ENCODE peak calls at places on chromosomes 6 and 20, in four cellular contexts. C is GM12892; W is stimulated activated CD8-positive, alpha-beta memory T cell treated with anti-CD3 and anti-CD28 coated beads, Interleukin-12 subunit alpha, Interleukin-12 subunit beta, amount 100 ng/mL, for 4 hours; N is AG08395. X is an unnamed sample.

GRCh38 chr20:57498425-57499400 is 26.2 kb downstream of the CTCFL start:
- DNase-seq in W (no peak), C (no peak), N (peak), X (peak)

GRCh38 chr20:62627901-62628612 is 14.2 kb upstream of the SLCO4A1 start:
- DNase-seq in C (peak), W (no peak), N (peak), X (peak)

GRCh38 chr20:34099675-34100074 is 12.4 kb downstream of the EIF2S2 start:
- DNase-seq in W (no peak), N (no peak), C (no peak), X (no peak)

GRCh38 chr20:6780414-6780813 is 12.9 kb downstream of the BMP2 start:
- DNase-seq in W (no peak), N (no peak), C (no peak), X (no peak)

GRCh38 chr6:139161169-139161568 is 26.3 kb downstream of the HECA start:
- DNase-seq in N (peak), C (no peak), W (peak), X (peak)

GRCh38 chr6:35808688-35809087 is 3.5 kb downstream of the LHFPL5 start:
- DNase-seq in W (no peak), C (no peak), N (no peak), X (no peak)

GRCh38 chr6:118876814-118877213 is 17.1 kb upstream of the ASF1A start:
- DNase-seq in C (no peak), W (no peak), N (peak), X (peak)

GRCh38 chr20:19909696-19910095 is 107.5 kb upstream of the NAA20 start:
- DNase-seq in N (peak), C (no peak), W (no peak), X (no peak)

GRCh38 chr6:7933794-7934193 is 23.2 kb upstream of the TXNDC5 start:
- DNase-seq in W (no peak), C (no peak), N (no peak), X (no peak)

GRCh38 chr20:53574819-53575218 is 18.8 kb downstream of the ZNF217 start:
- DNase-seq in C (no peak), N (no peak), W (no peak), X (no peak)

GRCh38 chr6:29251741-29252140 is 49.8 kb upstream of the OR14J1 start:
- DNase-seq in N (no peak), W (no peak), C (no peak), X (no peak)

GRCh38 chr6:148925701-148926100 is 178.9 kb downstream of the UST start:
- DNase-seq in N (no peak), W (no peak), C (no peak), X (no peak)

GRCh38 chr6:154447929-154448328 is 62.6 kb downstream of the CNKSR3 start:
- DNase-seq in W (no peak), C (no peak), N (no peak), X (no peak)

GRCh38 chr6:1774541-1774940 is 164.8 kb downstream of the FOXC1 start:
- DNase-seq in C (no peak), N (no peak), W (no peak), X (peak)

GRCh38 chr20:32484221-32485125 is 100.7 kb downstream of the NOL4L start:
- DNase-seq in C (peak), N (peak), W (no peak), X (peak)

GRCh38 chr20:46132705-46133120 is 14.6 kb downstream of the CD40 start:
- DNase-seq in C (peak), W (peak), N (peak), X (peak)

GRCh38 chr6:11111769-11112437 is 378 bp upstream of the ERVFRD-1 start:
- DNase-seq in N (no peak), C (no peak), W (no peak), X (no peak)

GRCh38 chr6:85449388-85449817 is 480 bp upstream of the NT5E start:
- DNase-seq in C (peak), W (peak), N (peak), X (peak)

GRCh38 chr6:128208851-128209580 is 308.2 kb upstream of the THEMIS start:
- DNase-seq in W (no peak), C (no peak), N (peak), X (peak)

GRCh38 chr6:110653381-110653780 is 161.9 kb downstream of the CDK19 start:
- DNase-seq in W (no peak), N (no peak), C (no peak), X (no peak)

GRCh38 chr6:4103929-4104328 is 25.0 kb upstream of the FAM217A start:
- DNase-seq in C (no peak), W (no peak), N (no peak), X (no peak)

GRCh38 chr6:130527173-130527572 is 161.4 kb downstream of the TMEM200A start:
- DNase-seq in C (no peak), N (no peak), W (no peak), X (no peak)

GRCh38 chr20:46188866-46189265 is 70.8 kb downstream of the CD40 start:
- DNase-seq in N (no peak), W (no peak), C (no peak), X (no peak)

GRCh38 chr6:140434761-140435160 is 1060.3 kb upstream of the CITED2 start:
- DNase-seq in C (no peak), W (no peak), N (no peak), X (no peak)

GRCh38 chr20:48841861-48842529 is 14.2 kb upstream of the PREX1 start:
- DNase-seq in N (peak), C (no peak), W (no peak), X (peak)

GRCh38 chr20:58542411-58543095 is 27.4 kb upstream of the APCDD1L start:
- DNase-seq in N (no peak), C (no peak), W (no peak), X (peak)

GRCh38 chr6:104623052-104623690 is 236.5 kb downstream of the HACE1 start:
- DNase-seq in C (no peak), N (no peak), W (no peak), X (no peak)

GRCh38 chr20:3248993-3249347 is 10.0 kb upstream of the SLC4A11 start:
- DNase-seq in W (no peak), C (no peak), N (no peak), X (no peak)

GRCh38 chr20:32470025-32470861 is 112.1 kb downstream of the ASXL1 start:
- DNase-seq in W (no peak), N (peak), C (no peak), X (peak)

GRCh38 chr20:46940616-46941015 is 46.0 kb downstream of the EYA2 start:
- DNase-seq in N (no peak), W (no peak), C (no peak), X (no peak)

GRCh38 chr20:25081065-25081729 is 744 bp downstream of the VSX1 start:
- DNase-seq in C (no peak), W (no peak), N (peak), X (peak)

GRCh38 chr6:44256291-44257006 is 879 bp downstream of the SLC35B2 start:
- DNase-seq in N (no peak), W (no peak), C (no peak), X (no peak)

GRCh38 chr6:122845916-122846632 is 57.0 kb downstream of the SMPDL3A start:
- DNase-seq in N (peak), W (no peak), C (no peak), X (peak)

X was measured in adipocyte.